ENCODE peak calls at places on chromosomes 5 and 9, in four cellular contexts. P, Z, I and L are unnamed samples.
A peak's percentile ranks its signal among the peaks of the same experiment; 100 is the strongest.

GRCh38 chr5:171422902-171423663 is 3.6 kb downstream of the FGF18 start:
- DNase-seq in P (no peak), Z (no peak), I (no peak), L (no peak)

GRCh38 chr5:141846031-141846430 is 32.2 kb downstream of the PCDH1 start:
- DNase-seq in I (no peak), P (peak; percentile 59), Z (peak; percentile 73), L (no peak)

GRCh38 chr9:122216798-122217418 is 11.8 kb downstream of the LHX6 start:
- DNase-seq in Z (no peak), I (no peak), P (no peak), L (no peak)

GRCh38 chr5:72598461-72599433 is 91.5 kb upstream of the ZNF366 start:
- DNase-seq in I (peak; percentile 28), P (no peak), Z (peak; percentile 93), L (peak; percentile 47)

GRCh38 chr5:145699846-145700245 is 135.3 kb downstream of the PRELID2 start:
- DNase-seq in Z (peak; percentile 56), I (no peak), P (no peak), L (no peak)

GRCh38 chr5:139148306-139148705 is 49.9 kb downstream of the SIL1 start:
- DNase-seq in I (peak; percentile 47), P (no peak), Z (no peak), L (no peak)

GRCh38 chr5:149869266-149869875 is 75.2 kb downstream of the PDE6A start:
- DNase-seq in I (no peak), Z (no peak), P (no peak), L (no peak)

GRCh38 chr9:134789168-134789567 is 91.4 kb upstream of the FCN2 start:
- DNase-seq in Z (no peak), I (no peak), P (no peak), L (no peak)

GRCh38 chr5:55604611-55605067 is 69.9 kb upstream of the PLPP1 start:
- DNase-seq in Z (peak; percentile 66), P (peak; percentile 41), I (peak; percentile 60), L (peak; percentile 66)

GRCh38 chr9:99509900-99510299 is 287.8 kb downstream of the SEC61B start:
- DNase-seq in Z (no peak), P (no peak), I (no peak), L (peak; percentile 0)

GRCh38 chr5:1424716-1425115 is 20.5 kb downstream of the SLC6A3 start:
- DNase-seq in I (no peak), Z (no peak), P (no peak), L (no peak)

GRCh38 chr5:102749416-102750021 is 5.6 kb upstream of the PAM start:
- DNase-seq in I (no peak), Z (no peak), P (no peak), L (no peak)

GRCh38 chr5:80238778-80239679 is 16.8 kb downstream of the SERINC5 start:
- DNase-seq in P (peak; percentile 43), I (no peak), Z (peak; percentile 75), L (peak; percentile 93)

GRCh38 chr5:175814676-175815075 is 56.7 kb upstream of the CPLX2 start:
- DNase-seq in Z (peak; percentile 84), I (peak; percentile 89), P (peak; percentile 92), L (no peak)

GRCh38 chr5:120765189-120765588 is 301.1 kb downstream of the PRR16 start:
- DNase-seq in Z (no peak), P (no peak), I (no peak), L (no peak)

GRCh38 chr9:134136117-134136996 is 475 bp downstream of the WDR5 start:
- DNase-seq in I (no peak), Z (peak; percentile 29), P (peak; percentile 58), L (no peak)